ENCODE peak calls at places on chromosomes 13 and 19, in four cellular contexts. One of them, this sample, is unnamed.
A peak's percentile ranks its signal among the peaks of the same experiment; 100 is the strongest.

GRCh38 chr13:75788494-75788991 is 152.4 kb downstream of the LMO7 start:
- DNase-seq in osteoblast: no peak
- DNase-seq in CD4-positive, alpha-beta T cell: no peak
- DNase-seq in mucosa of descending colon: peak; percentile 61
- DNase-seq in this sample: no peak

GRCh38 chr19:18879579-18880373 is 16.2 kb downstream of the CERS1 start:
- DNase-seq in osteoblast: no peak
- DNase-seq in CD4-positive, alpha-beta T cell: no peak
- DNase-seq in mucosa of descending colon: peak; percentile 87
- DNase-seq in this sample: no peak

GRCh38 chr13:47813683-47814082 is 187.4 kb downstream of the SUCLA2 start:
- DNase-seq in osteoblast: no peak
- DNase-seq in CD4-positive, alpha-beta T cell: no peak
- DNase-seq in mucosa of descending colon: no peak
- DNase-seq in this sample: no peak

GRCh38 chr13:111092685-111093084 is 22.4 kb upstream of the ARHGEF7 start:
- DNase-seq in osteoblast: no peak
- DNase-seq in CD4-positive, alpha-beta T cell: no peak
- DNase-seq in mucosa of descending colon: no peak
- DNase-seq in this sample: no peak

GRCh38 chr13:76812206-76812882 is 73.9 kb downstream of the KCTD12 start:
- DNase-seq in osteoblast: no peak
- DNase-seq in CD4-positive, alpha-beta T cell: no peak
- DNase-seq in mucosa of descending colon: no peak
- DNase-seq in this sample: no peak

GRCh38 chr13:20960663-20961309 is 58.2 kb upstream of the XPO4 start:
- DNase-seq in osteoblast: no peak
- DNase-seq in CD4-positive, alpha-beta T cell: no peak
- DNase-seq in mucosa of descending colon: peak; percentile 36
- DNase-seq in this sample: no peak

GRCh38 chr19:29259153-29259552 is 46.2 kb upstream of the UQCRFS1 start:
- DNase-seq in osteoblast: no peak
- DNase-seq in CD4-positive, alpha-beta T cell: no peak
- DNase-seq in mucosa of descending colon: no peak
- DNase-seq in this sample: no peak

GRCh38 chr13:74288361-74288911 is 154.2 kb upstream of the KLF12 start:
- DNase-seq in osteoblast: no peak
- DNase-seq in CD4-positive, alpha-beta T cell: peak; percentile 7
- DNase-seq in mucosa of descending colon: peak; percentile 49
- DNase-seq in this sample: peak; percentile 4

GRCh38 chr13:83211301-83211700 is 671.0 kb downstream of the SLITRK1 start:
- DNase-seq in osteoblast: no peak
- DNase-seq in CD4-positive, alpha-beta T cell: no peak
- DNase-seq in mucosa of descending colon: no peak
- DNase-seq in this sample: no peak

GRCh38 chr19:3868770-3869456 is at the start of gene ZFR2:
- DNase-seq in osteoblast: peak; percentile 76
- DNase-seq in CD4-positive, alpha-beta T cell: peak; percentile 12
- DNase-seq in mucosa of descending colon: no peak
- DNase-seq in this sample: no peak

GRCh38 chr19:17767559-17767958 is 16.3 kb downstream of the FCHO1 start:
- DNase-seq in osteoblast: no peak
- DNase-seq in CD4-positive, alpha-beta T cell: no peak
- DNase-seq in mucosa of descending colon: no peak
- DNase-seq in this sample: no peak

GRCh38 chr19:32876236-32876918 is 6.8 kb upstream of the SLC7A9 start:
- DNase-seq in osteoblast: no peak
- DNase-seq in CD4-positive, alpha-beta T cell: no peak
- DNase-seq in mucosa of descending colon: peak; percentile 22
- DNase-seq in this sample: peak; percentile 1

GRCh38 chr19:50554212-50554611 is 14.0 kb downstream of the LRRC4B start:
- DNase-seq in osteoblast: peak; percentile 62
- DNase-seq in CD4-positive, alpha-beta T cell: no peak
- DNase-seq in mucosa of descending colon: no peak
- DNase-seq in this sample: no peak

GRCh38 chr13:95834134-95834765 is 157.3 kb downstream of the DNAJC3 start:
- DNase-seq in osteoblast: peak; percentile 32
- DNase-seq in CD4-positive, alpha-beta T cell: peak; percentile 58
- DNase-seq in mucosa of descending colon: peak; percentile 57
- DNase-seq in this sample: peak; percentile 75

GRCh38 chr19:18659281-18660050 is 22.6 kb downstream of the KLHL26 start:
- DNase-seq in osteoblast: peak; percentile 94
- DNase-seq in CD4-positive, alpha-beta T cell: no peak
- DNase-seq in mucosa of descending colon: peak; percentile 23
- DNase-seq in this sample: peak; percentile 82

GRCh38 chr19:58570770-58571574 is 2.2 kb downstream of the MZF1 start:
- DNase-seq in osteoblast: peak; percentile 58
- DNase-seq in CD4-positive, alpha-beta T cell: no peak
- DNase-seq in mucosa of descending colon: peak; percentile 12
- DNase-seq in this sample: no peak

GRCh38 chr19:58304748-58305064 is 471 bp upstream of the ERVK3-1 start:
- DNase-seq in osteoblast: no peak
- DNase-seq in CD4-positive, alpha-beta T cell: no peak
- DNase-seq in mucosa of descending colon: no peak
- DNase-seq in this sample: no peak

GRCh38 chr13:52127783-52128702 is 830 bp downstream of the NEK5 start:
- DNase-seq in osteoblast: peak; percentile 94
- DNase-seq in CD4-positive, alpha-beta T cell: peak; percentile 46
- DNase-seq in mucosa of descending colon: peak; percentile 83
- DNase-seq in this sample: peak; percentile 87

GRCh38 chr13:44679602-44680001 is 103.5 kb upstream of the TSC22D1 start:
- DNase-seq in osteoblast: peak; percentile 43
- DNase-seq in CD4-positive, alpha-beta T cell: no peak
- DNase-seq in mucosa of descending colon: no peak
- DNase-seq in this sample: no peak

GRCh38 chr13:38636756-38637155 is 50.1 kb upstream of the FREM2 start:
- DNase-seq in osteoblast: no peak
- DNase-seq in CD4-positive, alpha-beta T cell: no peak
- DNase-seq in mucosa of descending colon: peak; percentile 66
- DNase-seq in this sample: no peak

GRCh38 chr19:28847468-28847867 is 365.5 kb downstream of the UQCRFS1 start:
- DNase-seq in osteoblast: no peak
- DNase-seq in CD4-positive, alpha-beta T cell: no peak
- DNase-seq in mucosa of descending colon: no peak
- DNase-seq in this sample: no peak

GRCh38 chr19:31349160-31349881 is at the start of gene TSHZ3:
- DNase-seq in osteoblast: peak; percentile 96
- DNase-seq in CD4-positive, alpha-beta T cell: no peak
- DNase-seq in mucosa of descending colon: peak; percentile 48
- DNase-seq in this sample: no peak

GRCh38 chr19:2333807-2334211 is 5.3 kb downstream of the SPPL2B start:
- DNase-seq in osteoblast: no peak
- DNase-seq in CD4-positive, alpha-beta T cell: no peak
- DNase-seq in mucosa of descending colon: no peak
- DNase-seq in this sample: no peak

GRCh38 chr19:46746281-46746965 is at the start of gene STRN4:
- DNase-seq in osteoblast: peak; percentile 99
- DNase-seq in CD4-positive, alpha-beta T cell: peak; percentile 43
- DNase-seq in mucosa of descending colon: peak; percentile 52
- DNase-seq in this sample: peak; percentile 96

GRCh38 chr13:21849323-21849722 is 178.4 kb downstream of the FGF9 start:
- DNase-seq in osteoblast: no peak
- DNase-seq in CD4-positive, alpha-beta T cell: no peak
- DNase-seq in mucosa of descending colon: peak; percentile 43
- DNase-seq in this sample: peak; percentile 40

GRCh38 chr19:38274734-38275133 is 10.4 kb downstream of the SPINT2 start:
- DNase-seq in osteoblast: peak; percentile 15
- DNase-seq in CD4-positive, alpha-beta T cell: no peak
- DNase-seq in mucosa of descending colon: peak; percentile 64
- DNase-seq in this sample: no peak

GRCh38 chr13:36981156-36981743 is 17.9 kb downstream of the ALG5 start:
- DNase-seq in osteoblast: no peak
- DNase-seq in CD4-positive, alpha-beta T cell: no peak
- DNase-seq in mucosa of descending colon: no peak
- DNase-seq in this sample: peak; percentile 29

GRCh38 chr13:51585234-51585672 is 991 bp downstream of the WDFY2 start:
- DNase-seq in osteoblast: no peak
- DNase-seq in CD4-positive, alpha-beta T cell: no peak
- DNase-seq in mucosa of descending colon: peak; percentile 16
- DNase-seq in this sample: no peak

GRCh38 chr13:25988655-25989054 is 63.2 kb downstream of the SHISA2 start:
- DNase-seq in osteoblast: no peak
- DNase-seq in CD4-positive, alpha-beta T cell: no peak
- DNase-seq in mucosa of descending colon: no peak
- DNase-seq in this sample: no peak

GRCh38 chr13:98349731-98350305 is 172.7 kb upstream of the RNF113B start:
- DNase-seq in osteoblast: no peak
- DNase-seq in CD4-positive, alpha-beta T cell: no peak
- DNase-seq in mucosa of descending colon: no peak
- DNase-seq in this sample: peak; percentile 20

GRCh38 chr13:110116072-110116487 is 190.9 kb downstream of the COL4A1 start:
- DNase-seq in osteoblast: peak; percentile 95
- DNase-seq in CD4-positive, alpha-beta T cell: peak; percentile 8
- DNase-seq in mucosa of descending colon: peak; percentile 76
- DNase-seq in this sample: peak; percentile 71

GRCh38 chr19:55341191-55342043 is 1.7 kb downstream of the KMT5C start:
- DNase-seq in osteoblast: peak; percentile 99
- DNase-seq in CD4-positive, alpha-beta T cell: peak; percentile 39
- DNase-seq in mucosa of descending colon: peak; percentile 88
- DNase-seq in this sample: peak; percentile 94

GRCh38 chr19:42038675-42039074 is 31.3 kb downstream of the GRIK5 start:
- DNase-seq in osteoblast: no peak
- DNase-seq in CD4-positive, alpha-beta T cell: no peak
- DNase-seq in mucosa of descending colon: no peak
- DNase-seq in this sample: no peak

GRCh38 chr19:7550987-7551761 is 15.7 kb downstream of the PNPLA6 start:
- DNase-seq in osteoblast: peak; percentile 92
- DNase-seq in CD4-positive, alpha-beta T cell: no peak
- DNase-seq in mucosa of descending colon: peak; percentile 81
- DNase-seq in this sample: peak; percentile 77

GRCh38 chr13:96052655-96053002 is 572 bp downstream of the UGGT2 start:
- DNase-seq in osteoblast: peak; percentile 89
- DNase-seq in CD4-positive, alpha-beta T cell: no peak
- DNase-seq in mucosa of descending colon: no peak
- DNase-seq in this sample: peak; percentile 63

GRCh38 chr13:65872448-65872847 is 1357.7 kb downstream of the PCDH9 start:
- DNase-seq in osteoblast: peak; percentile 2
- DNase-seq in CD4-positive, alpha-beta T cell: no peak
- DNase-seq in mucosa of descending colon: no peak
- DNase-seq in this sample: no peak
- TF ChIP-seq CTCF in osteoblast: no peak
- TF ChIP-seq CTCF in CD4-positive, alpha-beta T cell: no peak
- TF ChIP-seq CTCF in mucosa of descending colon: no peak
- TF ChIP-seq CTCF in this sample: no peak

GRCh38 chr19:1131718-1132552 is 28.1 kb downstream of the GPX4 start:
- DNase-seq in osteoblast: peak; percentile 100
- DNase-seq in CD4-positive, alpha-beta T cell: peak; percentile 62
- DNase-seq in mucosa of descending colon: peak; percentile 93
- DNase-seq in this sample: peak; percentile 93

GRCh38 chr19:1133471-1133929 is 29.7 kb downstream of the GPX4 start:
- DNase-seq in osteoblast: peak; percentile 95
- DNase-seq in CD4-positive, alpha-beta T cell: peak; percentile 67
- DNase-seq in mucosa of descending colon: peak; percentile 62
- DNase-seq in this sample: peak; percentile 97

GRCh38 chr19:1130801-1131717 is 27.3 kb downstream of the GPX4 start:
- DNase-seq in osteoblast: no peak
- DNase-seq in CD4-positive, alpha-beta T cell: peak; percentile 43
- DNase-seq in mucosa of descending colon: no peak
- DNase-seq in this sample: peak; percentile 69

GRCh38 chr19:1134431-1134830 is 30.6 kb downstream of the GPX4 start:
- DNase-seq in osteoblast: no peak
- DNase-seq in CD4-positive, alpha-beta T cell: no peak
- DNase-seq in mucosa of descending colon: no peak
- DNase-seq in this sample: no peak

DNA sequence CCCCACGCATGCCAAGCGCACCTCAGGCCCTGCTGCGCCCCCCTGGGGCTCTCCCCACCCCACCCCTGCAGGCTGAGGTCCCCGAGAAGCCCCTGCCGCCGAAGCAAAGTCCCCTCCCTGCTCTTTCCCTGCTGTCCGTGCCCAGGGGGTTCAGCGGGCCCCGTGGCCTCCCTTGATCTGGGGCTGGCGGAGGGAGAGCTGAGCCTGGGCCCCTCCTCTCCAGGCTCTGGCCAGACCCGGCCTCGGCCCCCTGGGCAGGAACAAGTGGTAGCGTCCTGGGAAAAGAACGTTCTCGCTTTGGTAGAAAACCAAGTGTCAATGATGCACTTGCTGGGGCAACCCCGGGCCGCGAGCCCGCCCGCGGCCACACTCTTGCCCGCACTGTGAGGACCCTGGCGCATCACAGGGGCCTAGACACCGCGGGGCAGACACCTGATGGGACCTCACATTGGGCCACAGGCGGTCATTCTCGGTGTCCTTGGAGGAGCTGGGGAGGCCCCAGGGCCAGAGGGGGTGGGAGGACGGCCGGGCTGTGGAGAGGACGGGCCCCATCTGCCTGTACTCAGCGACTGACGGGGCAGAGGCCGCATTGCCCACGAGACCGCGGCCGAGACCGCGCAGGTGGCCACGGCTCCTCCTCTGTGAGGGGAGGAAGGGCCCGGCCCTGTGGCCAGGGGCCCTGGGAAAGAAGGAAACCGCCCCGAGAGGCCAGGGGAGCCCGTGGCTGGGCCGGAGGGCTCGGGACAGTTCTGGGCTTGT is 29.0 kb downstream of the GPX4 start:
- DNase-seq in osteoblast: peak; percentile 90
- DNase-seq in CD4-positive, alpha-beta T cell: peak; percentile 18
- DNase-seq in mucosa of descending colon: no peak
- DNase-seq in this sample: no peak
- TF ChIP-seq CTCF in osteoblast: no peak
- TF ChIP-seq CTCF in CD4-positive, alpha-beta T cell: no peak
- TF ChIP-seq CTCF in mucosa of descending colon: no peak
- TF ChIP-seq CTCF in this sample: no peak

DNA sequence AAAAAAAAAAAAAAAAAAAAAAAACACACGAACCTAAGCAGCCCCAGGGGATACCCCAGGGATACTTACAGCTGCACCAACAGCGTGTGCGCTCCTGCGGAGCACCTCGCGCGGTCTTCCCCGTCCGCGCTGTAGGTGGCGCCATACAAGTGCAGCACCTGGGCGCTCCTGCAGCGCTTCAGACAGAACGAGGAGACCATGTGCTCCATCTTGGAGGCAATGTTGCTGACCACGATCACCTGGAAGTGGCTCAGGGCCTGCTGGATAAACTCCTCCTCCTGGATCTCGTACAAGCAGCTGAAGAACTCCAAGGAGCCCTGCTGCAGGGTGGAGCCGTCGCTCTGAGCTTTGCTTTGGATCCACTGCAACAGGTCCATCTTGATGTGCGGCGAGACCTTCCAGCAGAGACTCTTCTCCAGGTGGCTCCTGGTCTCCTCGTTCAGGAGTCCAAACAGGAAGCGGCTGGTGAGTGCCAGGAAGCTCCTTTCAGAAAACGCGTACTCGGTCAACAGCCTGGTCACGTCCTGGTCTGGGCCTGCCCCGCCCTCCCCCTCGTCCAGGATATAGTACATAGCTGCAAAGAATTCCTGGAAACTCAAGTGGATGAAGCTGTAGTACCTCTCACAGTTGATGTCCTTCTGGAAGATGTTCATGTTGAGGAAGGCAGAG is 14.5 kb downstream of the NLRP12 start:
- DNase-seq in osteoblast: no peak
- DNase-seq in CD4-positive, alpha-beta T cell: no peak
- DNase-seq in mucosa of descending colon: no peak
- DNase-seq in this sample: no peak
- TF ChIP-seq CTCF in osteoblast: no peak
- TF ChIP-seq CTCF in CD4-positive, alpha-beta T cell: no peak
- TF ChIP-seq CTCF in mucosa of descending colon: no peak
- TF ChIP-seq CTCF in this sample: no peak

GRCh38 chr19:44889830-44890365 is 1.2 kb upstream of the TOMM40 start:
- DNase-seq in osteoblast: no peak
- DNase-seq in CD4-positive, alpha-beta T cell: no peak
- DNase-seq in mucosa of descending colon: peak; percentile 42
- DNase-seq in this sample: no peak
- TF ChIP-seq CTCF in osteoblast: no peak
- TF ChIP-seq CTCF in CD4-positive, alpha-beta T cell: no peak
- TF ChIP-seq CTCF in mucosa of descending colon: no peak
- TF ChIP-seq CTCF in this sample: no peak